ENCODE peak calls at places on chromosomes 7 and 10, in seven cellular contexts. H is brain microvascular endothelial cell, J is transverse colon, U is HCT116, V is IMR-90, B is WERI-Rb-1, P is heart right ventricle. I is an unnamed sample.

GRCh38 chr7:22429386-22429785 is 70.6 kb downstream of the STEAP1B start:
- DNase-seq in H (no peak), J (no peak), U (no peak), V (peak; percentile 50), B (no peak), P (no peak), I (no peak)

GRCh38 chr10:123579675-123580074 is 86.5 kb upstream of the GPR26 start:
- DNase-seq in H (no peak), J (no peak), U (no peak), V (no peak), B (no peak), P (no peak), I (no peak)

GRCh38 chr7:120941064-120941463 is 9.5 kb upstream of the ING3 start:
- DNase-seq in H (no peak), J (no peak), U (peak; percentile 4), V (no peak), B (no peak), P (no peak), I (no peak)

GRCh38 chr10:28532223-28532508 is 752 bp upstream of the WAC start:
- DNase-seq in H (no peak), J (no peak), U (no peak), V (no peak), B (no peak), P (peak; percentile 61), I (no peak)

GRCh38 chr7:22114440-22114981 is 168.8 kb upstream of the CDCA7L start:
- DNase-seq in H (no peak), J (no peak), U (no peak), V (no peak), B (no peak), P (no peak), I (no peak)

GRCh38 chr7:517848-518629 is 1.6 kb downstream of the PDGFA start:
- DNase-seq in H (peak; percentile 52), J (peak; percentile 73), U (no peak), V (peak; percentile 58), B (no peak), P (peak; percentile 66), I (peak; percentile 62)

GRCh38 chr7:18494821-18495408 is 634 bp upstream of the HDAC9 start:
- DNase-seq in H (peak; percentile 75), J (no peak), U (no peak), V (peak; percentile 63), B (no peak), P (peak; percentile 47), I (no peak)

GRCh38 chr7:34133356-34133982 is 228.1 kb downstream of the BMPER start:
- DNase-seq in H (peak; percentile 76), J (no peak), U (no peak), V (peak; percentile 95), B (peak; percentile 24), P (no peak), I (no peak)

GRCh38 chr7:36977878-36978277 is 253.6 kb upstream of the AOAH start:
- DNase-seq in H (no peak), J (no peak), U (no peak), V (no peak), B (no peak), P (no peak), I (no peak)

GRCh38 chr7:97019710-97020109 is 4.9 kb downstream of the DLX5 start:
- DNase-seq in H (no peak), J (no peak), U (no peak), V (no peak), B (no peak), P (no peak), I (no peak)

GRCh38 chr10:61547297-61547696 is 94.1 kb upstream of the TMEM26 start:
- DNase-seq in H (no peak), J (no peak), U (no peak), V (no peak), B (no peak), P (no peak), I (no peak)

GRCh38 chr7:81053623-81054022 is 134.8 kb upstream of the SEMA3C start:
- DNase-seq in H (peak; percentile 7), J (no peak), U (no peak), V (peak; percentile 69), B (no peak), P (no peak), I (no peak)

GRCh38 chr7:106371629-106372028 is 86.8 kb upstream of the NAMPT start:
- DNase-seq in H (no peak), J (no peak), U (no peak), V (no peak), B (no peak), P (no peak), I (peak; percentile 33)

GRCh38 chr10:52871191-52871843 is 98.7 kb upstream of the MBL2 start:
- DNase-seq in H (no peak), J (no peak), U (no peak), V (no peak), B (no peak), P (no peak), I (no peak)

GRCh38 chr7:2452074-2452507 is 24.1 kb downstream of the GRIFIN start:
- DNase-seq in H (no peak), J (peak; percentile 27), U (no peak), V (no peak), B (peak; percentile 38), P (no peak), I (no peak)

GRCh38 chr10:98470850-98471249 is 24.1 kb upstream of the HPS1 start:
- DNase-seq in H (no peak), J (no peak), U (no peak), V (no peak), B (no peak), P (no peak), I (no peak)

GRCh38 chr7:100837099-100837836 is 9.9 kb upstream of the EPHB4 start:
- DNase-seq in H (peak; percentile 88), J (peak; percentile 92), U (peak; percentile 82), V (peak; percentile 90), B (peak; percentile 82), P (peak; percentile 95), I (peak; percentile 93)

GRCh38 chr7:47152307-47152706 is 429.6 kb downstream of the TNS3 start:
- DNase-seq in H (no peak), J (no peak), U (no peak), V (no peak), B (no peak), P (no peak), I (no peak)

GRCh38 chr7:47153076-47153475 is 428.8 kb downstream of the TNS3 start:
- DNase-seq in H (peak; percentile 96), J (no peak), U (no peak), V (peak; percentile 96), B (no peak), P (peak; percentile 62), I (peak; percentile 83)

GRCh38 chr7:47154781-47155180 is 427.1 kb downstream of the TNS3 start:
- DNase-seq in H (no peak), J (no peak), U (no peak), V (no peak), B (no peak), P (no peak), I (no peak)

GRCh38 chr7:47150497-47151260 is 431.2 kb downstream of the TNS3 start:
- DNase-seq in H (peak; percentile 48), J (no peak), U (no peak), V (no peak), B (no peak), P (no peak), I (no peak)

GRCh38 chr7:47153571-47153970 is 428.3 kb downstream of the TNS3 start:
- DNase-seq in H (no peak), J (no peak), U (no peak), V (no peak), B (no peak), P (no peak), I (peak; percentile 69)
- H3K27ac ChIP-seq in H (no peak overlapping the region), J (no peak overlapping the region), U (no peak overlapping the region), V (peak overlapping the region; percentile 95), B (no peak overlapping the region), P (no peak overlapping the region), I (peak overlapping the region; percentile 30)

DNA sequence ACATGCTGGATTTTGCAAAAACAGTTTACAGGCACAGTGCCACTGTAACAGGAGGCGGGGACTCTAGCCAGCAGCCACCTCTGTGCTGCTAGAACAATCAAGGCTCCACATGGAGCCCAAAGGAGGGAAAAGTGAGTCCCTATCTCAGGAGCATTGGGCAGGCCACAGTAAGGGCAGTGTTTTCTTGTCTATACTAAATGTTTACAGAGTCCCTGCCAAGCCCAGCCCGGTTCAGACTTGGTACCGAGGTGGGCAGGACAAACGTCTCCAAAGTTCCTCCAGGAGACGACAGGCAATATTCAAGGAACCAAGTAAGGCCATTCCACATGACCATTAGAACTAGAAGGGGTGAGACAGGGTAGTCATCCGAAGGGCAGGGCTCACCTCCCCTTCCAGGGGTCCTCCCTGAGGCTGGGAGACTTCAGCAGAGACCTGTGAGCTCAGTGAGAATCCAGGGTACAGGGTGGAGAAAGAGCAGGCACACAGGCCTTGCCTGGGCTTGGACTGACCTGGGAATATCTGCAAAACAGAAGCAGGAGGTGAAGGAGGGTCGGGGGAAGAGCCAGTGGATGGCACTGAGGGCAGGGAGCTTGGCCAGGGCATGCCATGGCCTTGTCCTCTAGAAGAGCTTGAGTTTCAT is 90.8 kb upstream of the NPS start:
- DNase-seq in H (no peak), J (no peak), U (no peak), V (no peak), B (no peak), P (no peak), I (no peak)
- H3K27ac ChIP-seq in H (no peak overlapping the region), J (no peak overlapping the region), U (no peak overlapping the region), V (no peak overlapping the region), B (no peak overlapping the region), P (no peak overlapping the region), I (no peak overlapping the region)

GRCh38 chr7:77402818-77403217 is 13.3 kb downstream of the GSAP start:
- DNase-seq in H (no peak), J (no peak), U (no peak), V (no peak), B (no peak), P (no peak), I (no peak)

GRCh38 chr7:77407906-77408305 is 8.2 kb downstream of the GSAP start:
- DNase-seq in H (no peak), J (no peak), U (no peak), V (no peak), B (no peak), P (no peak), I (no peak)

GRCh38 chr7:77404635-77405034 is 11.5 kb downstream of the GSAP start:
- DNase-seq in H (no peak), J (no peak), U (no peak), V (no peak), B (no peak), P (no peak), I (no peak)

GRCh38 chr7:77406421-77406820 is 9.7 kb downstream of the GSAP start:
- DNase-seq in H (no peak), J (no peak), U (no peak), V (no peak), B (no peak), P (no peak), I (no peak)

GRCh38 chr7:77403957-77404356 is 12.2 kb downstream of the GSAP start:
- DNase-seq in H (no peak), J (no peak), U (no peak), V (no peak), B (no peak), P (no peak), I (no peak)
- H3K27ac ChIP-seq in H (no peak overlapping the region), J (no peak overlapping the region), U (no peak overlapping the region), V (no peak overlapping the region), B (no peak overlapping the region), P (no peak overlapping the region), I (no peak overlapping the region)

DNA sequence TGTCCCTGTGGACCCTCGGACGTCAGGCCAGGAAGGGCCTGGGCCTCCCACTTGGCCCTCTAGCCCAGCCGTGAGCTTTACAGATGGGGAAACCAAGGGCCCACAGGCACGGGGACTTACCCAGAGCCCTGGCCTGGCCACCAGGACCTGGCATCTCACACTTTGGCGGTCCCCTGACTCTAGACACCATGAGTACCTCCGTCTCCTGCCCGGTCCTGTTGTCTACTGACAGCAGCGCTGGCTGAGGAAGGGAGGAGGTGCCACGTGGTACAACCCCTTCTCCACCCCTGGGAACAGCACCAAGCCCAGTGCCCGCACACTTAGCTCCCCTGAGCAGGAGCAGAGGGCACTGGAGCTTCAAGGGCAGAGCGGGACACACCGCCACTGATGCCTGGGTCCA is 26.1 kb downstream of the ADGRA1 start:
- DNase-seq in H (no peak), J (no peak), U (no peak), V (no peak), B (no peak), P (no peak), I (no peak)
- H3K27ac ChIP-seq in H (no peak overlapping the region), J (no peak overlapping the region), U (no peak overlapping the region), V (no peak overlapping the region), B (no peak overlapping the region), P (no peak overlapping the region), I (no peak overlapping the region)